ENCODE peak calls at places on chromosome 20, in seven cellular contexts. One of them, this sample, is unnamed.

GRCh38 chr20:6818033-6818808 is 50.7 kb downstream of the BMP2 start:
- DNase-seq in NCI-H1092 treated with DMSO at 0.1 percent for 48 hours: no peak
- DNase-seq in NCI-H446: no peak
- DNase-seq in GM12865: no peak
- DNase-seq in RWPE1: peak
- DNase-seq in prostate gland: no peak
- DNase-seq in transverse colon: no peak
- DNase-seq in this sample: no peak

GRCh38 chr20:32327087-32327681 is 30.9 kb upstream of the ASXL1 start:
- DNase-seq in prostate gland: no peak
- DNase-seq in NCI-H446: no peak
- DNase-seq in NCI-H1092 treated with DMSO at 0.1 percent for 48 hours: peak
- DNase-seq in transverse colon: no peak
- DNase-seq in RWPE1: no peak
- DNase-seq in GM12865: no peak
- DNase-seq in this sample: no peak

GRCh38 chr20:19265646-19266374 is 53.4 kb downstream of the SLC24A3 start:
- DNase-seq in prostate gland: no peak
- DNase-seq in NCI-H446: no peak
- DNase-seq in transverse colon: no peak
- DNase-seq in GM12865: peak
- DNase-seq in RWPE1: peak
- DNase-seq in NCI-H1092 treated with DMSO at 0.1 percent for 48 hours: no peak
- DNase-seq in this sample: peak

GRCh38 chr20:54020868-54021267 is 49.5 kb downstream of the BCAS1 start:
- DNase-seq in transverse colon: no peak
- DNase-seq in GM12865: no peak
- DNase-seq in prostate gland: no peak
- DNase-seq in NCI-H1092 treated with DMSO at 0.1 percent for 48 hours: no peak
- DNase-seq in NCI-H446: no peak
- DNase-seq in RWPE1: no peak
- DNase-seq in this sample: no peak

GRCh38 chr20:46558511-46558959 is 8.1 kb upstream of the OCSTAMP start:
- DNase-seq in RWPE1: peak
- DNase-seq in GM12865: no peak
- DNase-seq in NCI-H1092 treated with DMSO at 0.1 percent for 48 hours: no peak
- DNase-seq in prostate gland: no peak
- DNase-seq in NCI-H446: no peak
- DNase-seq in transverse colon: no peak
- DNase-seq in this sample: no peak

GRCh38 chr20:53763707-53764415 is 170.2 kb upstream of the ZNF217 start:
- DNase-seq in NCI-H446: no peak
- DNase-seq in NCI-H1092 treated with DMSO at 0.1 percent for 48 hours: peak
- DNase-seq in RWPE1: no peak
- DNase-seq in prostate gland: peak
- DNase-seq in GM12865: no peak
- DNase-seq in transverse colon: peak
- DNase-seq in this sample: no peak

GRCh38 chr20:25058051-25058796 is at the start of gene ACSS1:
- DNase-seq in GM12865: peak
- DNase-seq in NCI-H446: no peak
- DNase-seq in prostate gland: peak
- DNase-seq in NCI-H1092 treated with DMSO at 0.1 percent for 48 hours: no peak
- DNase-seq in RWPE1: no peak
- DNase-seq in transverse colon: peak
- DNase-seq in this sample: peak

GRCh38 chr20:54194724-54195438 is 13.0 kb upstream of the PFDN4 start:
- DNase-seq in NCI-H446: no peak
- DNase-seq in prostate gland: no peak
- DNase-seq in GM12865: peak
- DNase-seq in NCI-H1092 treated with DMSO at 0.1 percent for 48 hours: no peak
- DNase-seq in transverse colon: no peak
- DNase-seq in RWPE1: peak
- DNase-seq in this sample: peak

GRCh38 chr20:14892782-14893181 is 555.4 kb upstream of the FLRT3 start:
- DNase-seq in NCI-H446: no peak
- DNase-seq in NCI-H1092 treated with DMSO at 0.1 percent for 48 hours: no peak
- DNase-seq in RWPE1: no peak
- DNase-seq in transverse colon: peak
- DNase-seq in prostate gland: no peak
- DNase-seq in GM12865: no peak
- DNase-seq in this sample: no peak

GRCh38 chr20:7841967-7842301 is 98.3 kb downstream of the HAO1 start:
- DNase-seq in NCI-H1092 treated with DMSO at 0.1 percent for 48 hours: no peak
- DNase-seq in prostate gland: no peak
- DNase-seq in RWPE1: peak
- DNase-seq in NCI-H446: peak
- DNase-seq in transverse colon: no peak
- DNase-seq in GM12865: no peak
- DNase-seq in this sample: no peak

GRCh38 chr20:47295921-47296426 is 60.5 kb downstream of the ZMYND8 start:
- DNase-seq in transverse colon: no peak
- DNase-seq in prostate gland: no peak
- DNase-seq in GM12865: no peak
- DNase-seq in NCI-H1092 treated with DMSO at 0.1 percent for 48 hours: no peak
- DNase-seq in RWPE1: no peak
- DNase-seq in NCI-H446: no peak
- DNase-seq in this sample: no peak

GRCh38 chr20:10312111-10312510 is 93.5 kb downstream of the SNAP25 start:
- DNase-seq in NCI-H1092 treated with DMSO at 0.1 percent for 48 hours: no peak
- DNase-seq in NCI-H446: peak
- DNase-seq in RWPE1: no peak
- DNase-seq in transverse colon: no peak
- DNase-seq in GM12865: no peak
- DNase-seq in prostate gland: no peak
- DNase-seq in this sample: no peak

GRCh38 chr20:49398401-49399144 is 83.9 kb downstream of the KCNB1 start:
- DNase-seq in NCI-H446: no peak
- DNase-seq in prostate gland: no peak
- DNase-seq in GM12865: no peak
- DNase-seq in transverse colon: no peak
- DNase-seq in RWPE1: peak
- DNase-seq in NCI-H1092 treated with DMSO at 0.1 percent for 48 hours: no peak
- DNase-seq in this sample: peak

GRCh38 chr20:32764000-32764960 is 2.1 kb downstream of the DNMT3B start:
- DNase-seq in GM12865: no peak
- DNase-seq in NCI-H446: no peak
- DNase-seq in transverse colon: no peak
- DNase-seq in prostate gland: no peak
- DNase-seq in NCI-H1092 treated with DMSO at 0.1 percent for 48 hours: no peak
- DNase-seq in RWPE1: no peak
- DNase-seq in this sample: peak

GRCh38 chr20:1830240-1830639 is 65.0 kb upstream of the SIRPA start:
- DNase-seq in RWPE1: peak
- DNase-seq in prostate gland: no peak
- DNase-seq in transverse colon: no peak
- DNase-seq in NCI-H1092 treated with DMSO at 0.1 percent for 48 hours: no peak
- DNase-seq in NCI-H446: peak
- DNase-seq in GM12865: no peak
- DNase-seq in this sample: no peak

GRCh38 chr20:37392441-37393195 is 46.7 kb downstream of the SRC start:
- DNase-seq in prostate gland: no peak
- DNase-seq in GM12865: peak
- DNase-seq in NCI-H446: no peak
- DNase-seq in NCI-H1092 treated with DMSO at 0.1 percent for 48 hours: no peak
- DNase-seq in transverse colon: no peak
- DNase-seq in RWPE1: no peak
- DNase-seq in this sample: peak

GRCh38 chr20:49099011-49099410 is 52.9 kb downstream of the CSE1L start:
- DNase-seq in NCI-H446: no peak
- DNase-seq in transverse colon: no peak
- DNase-seq in NCI-H1092 treated with DMSO at 0.1 percent for 48 hours: no peak
- DNase-seq in RWPE1: no peak
- DNase-seq in prostate gland: no peak
- DNase-seq in GM12865: no peak
- DNase-seq in this sample: no peak

GRCh38 chr20:58852559-58853271 is at the start of gene GNAS:
- DNase-seq in GM12865: peak
- DNase-seq in transverse colon: peak
- DNase-seq in NCI-H1092 treated with DMSO at 0.1 percent for 48 hours: no peak
- DNase-seq in RWPE1: peak
- DNase-seq in prostate gland: peak
- DNase-seq in NCI-H446: no peak
- DNase-seq in this sample: peak

GRCh38 chr20:14406495-14406894 is 69.1 kb upstream of the FLRT3 start:
- DNase-seq in NCI-H1092 treated with DMSO at 0.1 percent for 48 hours: no peak
- DNase-seq in NCI-H446: no peak
- DNase-seq in prostate gland: no peak
- DNase-seq in transverse colon: no peak
- DNase-seq in RWPE1: peak
- DNase-seq in GM12865: no peak
- DNase-seq in this sample: no peak

GRCh38 chr20:52923123-52923543 is 49.0 kb upstream of the TSHZ2 start:
- DNase-seq in NCI-H446: no peak
- DNase-seq in GM12865: peak
- DNase-seq in NCI-H1092 treated with DMSO at 0.1 percent for 48 hours: no peak
- DNase-seq in RWPE1: peak
- DNase-seq in transverse colon: no peak
- DNase-seq in prostate gland: no peak
- DNase-seq in this sample: no peak

GRCh38 chr20:6157345-6157744 is 34.5 kb upstream of the FERMT1 start:
- DNase-seq in RWPE1: no peak
- DNase-seq in NCI-H446: no peak
- DNase-seq in transverse colon: no peak
- DNase-seq in GM12865: peak
- DNase-seq in prostate gland: no peak
- DNase-seq in NCI-H1092 treated with DMSO at 0.1 percent for 48 hours: no peak
- DNase-seq in this sample: peak

GRCh38 chr20:20492521-20493334 is 124.8 kb downstream of the INSM1 start:
- DNase-seq in NCI-H446: no peak
- DNase-seq in prostate gland: no peak
- DNase-seq in NCI-H1092 treated with DMSO at 0.1 percent for 48 hours: peak
- DNase-seq in transverse colon: no peak
- DNase-seq in GM12865: no peak
- DNase-seq in RWPE1: no peak
- DNase-seq in this sample: no peak

GRCh38 chr20:46850416-46850815 is 44.2 kb upstream of the EYA2 start:
- DNase-seq in GM12865: no peak
- DNase-seq in NCI-H1092 treated with DMSO at 0.1 percent for 48 hours: no peak
- DNase-seq in prostate gland: no peak
- DNase-seq in RWPE1: no peak
- DNase-seq in transverse colon: peak
- DNase-seq in NCI-H446: no peak
- DNase-seq in this sample: no peak

GRCh38 chr20:25005220-25005619 is 12.7 kb upstream of the APMAP start:
- DNase-seq in RWPE1: no peak
- DNase-seq in NCI-H1092 treated with DMSO at 0.1 percent for 48 hours: peak
- DNase-seq in NCI-H446: peak
- DNase-seq in prostate gland: peak
- DNase-seq in GM12865: no peak
- DNase-seq in transverse colon: peak
- DNase-seq in this sample: no peak

GRCh38 chr20:57476641-57477461 is 48.1 kb downstream of the CTCFL start:
- DNase-seq in transverse colon: no peak
- DNase-seq in NCI-H446: no peak
- DNase-seq in GM12865: no peak
- DNase-seq in NCI-H1092 treated with DMSO at 0.1 percent for 48 hours: no peak
- DNase-seq in prostate gland: no peak
- DNase-seq in RWPE1: no peak
- DNase-seq in this sample: no peak

GRCh38 chr20:4876301-4876700 is 125.0 kb downstream of the SLC23A2 start:
- DNase-seq in NCI-H446: no peak
- DNase-seq in NCI-H1092 treated with DMSO at 0.1 percent for 48 hours: no peak
- DNase-seq in RWPE1: no peak
- DNase-seq in prostate gland: no peak
- DNase-seq in transverse colon: no peak
- DNase-seq in GM12865: no peak
- DNase-seq in this sample: no peak

GRCh38 chr20:46219190-46219589 is 89.1 kb downstream of the CDH22 start:
- DNase-seq in GM12865: no peak
- DNase-seq in NCI-H1092 treated with DMSO at 0.1 percent for 48 hours: no peak
- DNase-seq in NCI-H446: no peak
- DNase-seq in RWPE1: no peak
- DNase-seq in transverse colon: no peak
- DNase-seq in prostate gland: no peak
- DNase-seq in this sample: no peak

GRCh38 chr20:20887593-20888272 is 175.3 kb upstream of the RALGAPA2 start:
- DNase-seq in prostate gland: no peak
- DNase-seq in transverse colon: no peak
- DNase-seq in NCI-H1092 treated with DMSO at 0.1 percent for 48 hours: peak
- DNase-seq in GM12865: no peak
- DNase-seq in RWPE1: no peak
- DNase-seq in NCI-H446: no peak
- DNase-seq in this sample: no peak

GRCh38 chr20:24503352-24503931 is 34.0 kb downstream of the SYNDIG1 start:
- DNase-seq in RWPE1: no peak
- DNase-seq in transverse colon: no peak
- DNase-seq in NCI-H446: no peak
- DNase-seq in NCI-H1092 treated with DMSO at 0.1 percent for 48 hours: no peak
- DNase-seq in prostate gland: no peak
- DNase-seq in GM12865: no peak
- DNase-seq in this sample: no peak

GRCh38 chr20:34222208-34222607 is 19.0 kb upstream of the ASIP start:
- DNase-seq in NCI-H1092 treated with DMSO at 0.1 percent for 48 hours: no peak
- DNase-seq in RWPE1: peak
- DNase-seq in GM12865: peak
- DNase-seq in transverse colon: peak
- DNase-seq in NCI-H446: no peak
- DNase-seq in prostate gland: no peak
- DNase-seq in this sample: no peak

GRCh38 chr20:555933-556332 is 12.3 kb upstream of the CSNK2A1 start:
- DNase-seq in transverse colon: peak
- DNase-seq in GM12865: no peak
- DNase-seq in NCI-H446: no peak
- DNase-seq in RWPE1: no peak
- DNase-seq in NCI-H1092 treated with DMSO at 0.1 percent for 48 hours: peak
- DNase-seq in prostate gland: no peak
- DNase-seq in this sample: no peak

GRCh38 chr20:34010405-34010895 is 16.7 kb downstream of the RALY start:
- DNase-seq in GM12865: no peak
- DNase-seq in prostate gland: no peak
- DNase-seq in transverse colon: no peak
- DNase-seq in RWPE1: no peak
- DNase-seq in NCI-H1092 treated with DMSO at 0.1 percent for 48 hours: no peak
- DNase-seq in NCI-H446: no peak
- DNase-seq in this sample: no peak

GRCh38 chr20:32354592-32355416 is 3.3 kb upstream of the ASXL1 start:
- DNase-seq in prostate gland: no peak
- DNase-seq in RWPE1: no peak
- DNase-seq in transverse colon: no peak
- DNase-seq in NCI-H446: no peak
- DNase-seq in GM12865: peak
- DNase-seq in NCI-H1092 treated with DMSO at 0.1 percent for 48 hours: no peak
- DNase-seq in this sample: peak

GRCh38 chr20:40513010-40513409 is 176.0 kb downstream of the MAFB start:
- DNase-seq in RWPE1: no peak
- DNase-seq in NCI-H1092 treated with DMSO at 0.1 percent for 48 hours: no peak
- DNase-seq in transverse colon: no peak
- DNase-seq in prostate gland: no peak
- DNase-seq in NCI-H446: no peak
- DNase-seq in GM12865: no peak
- DNase-seq in this sample: no peak

GRCh38 chr20:33910529-33911327 is 83.0 kb upstream of the RALY start:
- DNase-seq in GM12865: peak
- DNase-seq in RWPE1: no peak
- DNase-seq in NCI-H446: no peak
- DNase-seq in transverse colon: no peak
- DNase-seq in NCI-H1092 treated with DMSO at 0.1 percent for 48 hours: no peak
- DNase-seq in prostate gland: no peak
- DNase-seq in this sample: no peak

GRCh38 chr20:137668-138131 is 4.7 kb upstream of the DEFB126 start:
- DNase-seq in RWPE1: no peak
- DNase-seq in GM12865: peak
- DNase-seq in transverse colon: no peak
- DNase-seq in prostate gland: no peak
- DNase-seq in NCI-H1092 treated with DMSO at 0.1 percent for 48 hours: peak
- DNase-seq in NCI-H446: peak
- DNase-seq in this sample: peak